ENCODE peak calls at places on chromosomes 4 and X, in five cellular contexts. F is H1, V is kidney, S is HCT116, Y is GM12878. B is an unnamed sample.

GRCh38 chr4:115090483-115091075 is 22.8 kb downstream of the NDST4 start:
- DNase-seq in F (no peak), V (no peak), S (peak), Y (no peak), B (peak)

GRCh38 chr4:35939746-35940145 is 304.6 kb downstream of the ARAP2 start:
- DNase-seq in F (no peak), V (no peak), S (no peak), Y (no peak), B (no peak)

GRCh38 chr4:69822198-69822597 is 37.7 kb downstream of the SULT1E1 start:
- DNase-seq in F (no peak), V (no peak), S (no peak), Y (no peak), B (no peak)

GRCh38 chr4:147019061-147019460 is 73.4 kb upstream of the TTC29 start:
- DNase-seq in F (no peak), V (no peak), S (peak), Y (no peak), B (peak)

GRCh38 chrX:155966876-155967275 is 30.6 kb upstream of the IL9R start:
- DNase-seq in F (no peak), V (no peak), S (peak), Y (peak), B (no peak)

GRCh38 chrX:77742788-77743476 is 43.1 kb downstream of the ATRX start:
- DNase-seq in F (no peak), V (no peak), S (no peak), Y (no peak), B (no peak)

GRCh38 chrX:63918611-63919010 is 133.6 kb upstream of the ARHGEF9 start:
- DNase-seq in F (no peak), V (no peak), S (peak), Y (no peak), B (no peak)

GRCh38 chr4:158172196-158172557 is 648 bp downstream of the GASK1B start:
- DNase-seq in F (no peak), V (no peak), S (no peak), Y (no peak), B (no peak)

GRCh38 chr4:85496146-85496849 is 21.3 kb downstream of the ARHGAP24 start:
- DNase-seq in F (no peak), V (no peak), S (no peak), Y (no peak), B (no peak)

GRCh38 chrX:150849996-150850720 is 48.3 kb downstream of the CD99L2 start:
- DNase-seq in F (no peak), V (no peak), S (no peak), Y (no peak), B (no peak)

GRCh38 chrX:41559662-41560061 is 112.5 kb downstream of the NYX start:
- DNase-seq in F (no peak), V (no peak), S (no peak), Y (no peak), B (no peak)

GRCh38 chr4:118935819-118936218 is 47.2 kb downstream of the SYNPO2 start:
- DNase-seq in F (no peak), V (no peak), S (no peak), Y (no peak), B (no peak)

GRCh38 chr4:148376151-148376550 is 66.1 kb downstream of the NR3C2 start:
- DNase-seq in F (no peak), V (no peak), S (peak), Y (no peak), B (no peak)

GRCh38 chr4:2077537-2078460 is 18.7 kb downstream of the NAT8L start:
- DNase-seq in F (no peak), V (peak), S (no peak), Y (no peak), B (no peak)

GRCh38 chrX:9866633-9867032 is 80.4 kb downstream of the SHROOM2 start:
- DNase-seq in F (no peak), V (no peak), S (no peak), Y (no peak), B (no peak)

GRCh38 chr4:2357821-2358745 is 60.4 kb downstream of the ZFYVE28 start:
- DNase-seq in F (no peak), V (peak), S (no peak), Y (no peak), B (no peak)

GRCh38 chrX:47771473-47771872 is 65.2 kb upstream of the ZNF81 start:
- DNase-seq in F (no peak), V (no peak), S (no peak), Y (no peak), B (no peak)

GRCh38 chr4:152970102-152970820 is 34.1 kb downstream of the FHDC1 start:
- DNase-seq in F (no peak), V (no peak), S (no peak), Y (no peak), B (no peak)

GRCh38 chr4:41212221-41213203 is 1.8 kb downstream of the APBB2 start:
- DNase-seq in F (no peak), V (no peak), S (no peak), Y (peak), B (no peak)
- H3K9ac ChIP-seq in F (no peak), V (peak), S (peak), Y (peak), B (no peak)

DNA sequence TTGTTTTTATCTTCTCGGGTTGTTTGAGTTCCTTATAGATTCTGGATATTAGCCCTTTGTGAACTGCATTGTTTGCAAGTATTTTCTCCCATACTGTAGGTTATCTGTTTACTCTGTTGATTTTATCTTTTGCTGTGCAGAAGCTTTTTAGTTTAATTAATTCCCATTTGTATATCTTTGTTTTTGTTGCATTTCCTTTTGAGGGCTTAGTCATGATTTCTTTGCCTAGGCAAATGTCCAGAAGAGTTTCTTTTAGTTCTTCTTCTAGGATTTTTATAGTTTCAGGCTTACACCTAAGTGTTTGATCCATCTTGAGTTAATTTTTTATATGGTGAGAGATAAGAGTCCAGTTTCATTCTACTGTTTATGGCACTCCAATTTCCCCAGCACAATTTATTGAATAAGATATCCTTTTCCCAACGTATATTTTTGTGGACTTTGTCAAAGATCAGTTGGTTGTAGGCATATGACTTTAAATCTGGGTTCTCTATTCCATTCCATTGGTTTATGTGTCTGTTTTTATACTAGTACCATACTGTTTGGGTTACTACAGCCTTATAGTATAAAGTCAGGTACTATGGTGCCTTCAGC is 54.3 kb downstream of the EGF start:
- DNase-seq in F (no peak), V (no peak), S (no peak), Y (no peak), B (no peak)
- H3K9ac ChIP-seq in F (no peak), V (no peak), S (no peak), Y (no peak), B (no peak)

DNA sequence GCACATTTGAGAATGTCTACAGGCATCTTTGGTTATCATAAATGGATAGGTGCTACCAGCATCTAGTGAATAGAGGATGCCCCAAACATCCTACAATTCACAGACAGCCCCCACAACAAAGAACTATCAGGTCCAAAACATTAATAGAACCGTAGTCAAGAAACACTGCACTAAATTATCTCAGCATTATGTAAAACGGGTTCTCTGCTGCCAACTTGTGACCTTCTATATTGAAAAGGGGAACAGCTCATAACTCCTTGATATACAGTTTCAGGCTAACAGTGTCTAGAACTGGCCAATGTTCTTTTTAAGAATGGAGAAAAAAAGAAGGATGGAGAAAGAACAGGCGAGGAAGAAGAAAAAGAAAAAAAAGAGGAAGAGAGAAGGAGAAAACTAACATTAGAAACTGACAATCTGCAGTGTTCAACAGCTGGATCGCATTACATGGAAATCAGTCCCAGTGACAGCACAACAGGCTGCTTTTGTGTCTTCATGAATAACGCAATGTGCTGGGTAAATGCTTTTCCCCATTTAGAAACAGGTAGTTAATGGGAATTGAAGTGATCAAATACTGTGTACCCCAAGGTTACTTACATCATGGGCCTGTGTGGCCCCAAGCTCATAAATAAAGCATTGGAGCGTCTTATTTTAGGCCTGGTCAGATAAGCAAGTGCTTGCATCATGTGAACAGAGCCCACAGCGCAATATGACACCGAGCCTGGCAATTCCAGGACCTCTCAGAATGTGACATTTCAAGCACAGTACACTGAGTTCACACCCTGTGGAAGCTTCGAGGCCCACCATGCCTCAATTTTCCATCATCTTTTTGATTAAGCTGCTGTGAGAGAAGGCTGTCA is 339.5 kb downstream of the DHX15 start:
- DNase-seq in F (no peak), V (no peak), S (no peak), Y (no peak), B (peak)
- H3K9ac ChIP-seq in F (no peak), V (no peak), S (no peak), Y (no peak), B (no peak)

DNA sequence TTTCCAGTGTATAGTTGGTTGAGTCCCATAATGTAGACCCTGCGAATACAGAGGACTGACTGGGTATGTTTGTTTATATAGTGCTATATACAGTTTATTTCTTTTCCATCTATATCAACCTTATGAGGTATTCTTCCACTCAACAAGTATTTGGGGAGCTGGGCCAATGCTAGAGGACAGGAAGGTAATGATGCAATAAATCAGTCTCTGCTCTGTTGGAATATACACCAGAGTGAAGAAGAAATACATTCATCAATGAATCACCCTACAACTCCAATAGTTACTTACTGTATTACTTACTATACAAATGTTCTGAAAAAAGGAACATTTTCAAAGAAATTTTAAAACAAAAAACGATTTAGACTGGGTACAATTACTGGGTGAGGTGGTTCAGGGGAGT is 2.1 kb upstream of the ARSJ start:
- DNase-seq in F (no peak), V (no peak), S (no peak), Y (no peak), B (no peak)
- H3K9ac ChIP-seq in F (no peak), V (no peak), S (no peak), Y (no peak), B (no peak)

DNA sequence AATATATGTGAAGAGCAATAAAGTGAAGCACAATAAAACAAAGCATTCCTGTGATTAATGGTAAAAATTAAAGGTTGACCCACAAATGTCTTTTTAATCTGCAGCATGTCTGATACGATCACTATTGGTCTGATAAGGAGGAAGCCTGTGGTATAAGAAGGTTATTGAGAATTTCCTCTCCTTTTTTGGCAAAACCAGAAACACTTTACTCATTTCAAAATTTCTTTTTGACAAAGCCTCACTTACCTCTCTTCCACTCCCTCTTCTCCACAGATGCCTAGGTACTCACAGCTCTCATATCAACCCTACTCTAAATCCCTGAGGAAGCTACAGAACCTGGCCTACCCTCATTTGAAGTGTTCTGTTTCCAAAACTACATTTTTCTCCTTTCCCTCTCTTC is 56.1 kb downstream of the TSPAN5 start:
- DNase-seq in F (no peak), V (no peak), S (no peak), Y (no peak), B (no peak)
- H3K9ac ChIP-seq in F (no peak), V (no peak), S (no peak), Y (no peak), B (no peak)

GRCh38 chr4:177505171-177505615 is 63.0 kb upstream of the AGA start:
- DNase-seq in F (no peak), V (no peak), S (no peak), Y (no peak), B (no peak)
- H3K9ac ChIP-seq in F (no peak), V (no peak), S (no peak), Y (no peak), B (no peak)

DNA sequence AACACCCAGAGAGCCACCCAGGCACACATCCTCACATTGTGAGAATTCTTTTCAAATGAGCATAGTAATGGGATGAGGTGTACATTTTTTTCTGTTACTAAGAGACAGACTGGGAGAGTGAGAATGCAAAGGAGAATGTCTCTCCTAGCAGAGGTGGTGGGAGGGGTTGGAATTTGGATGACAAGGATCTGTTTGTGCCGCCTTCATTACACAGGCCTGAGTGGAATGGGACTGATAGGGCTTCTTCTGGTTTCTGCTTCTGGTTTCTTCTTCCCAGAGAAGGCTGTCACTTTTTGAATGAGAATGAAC is 55.3 kb downstream of the C4orf51 start:
- DNase-seq in F (no peak), V (no peak), S (no peak), Y (no peak), B (no peak)
- H3K9ac ChIP-seq in F (no peak), V (no peak), S (peak), Y (no peak), B (no peak)

GRCh38 chrX:151973262-151973661 is 1.2 kb downstream of the GABRE start:
- DNase-seq in F (no peak), V (no peak), S (no peak), Y (no peak), B (no peak)
- H3K9ac ChIP-seq in F (no peak), V (no peak), S (no peak), Y (no peak), B (no peak)

B was measured in neuronal stem cell.